ENCODE peak calls at places on chromosomes 3 and 15, in five cellular contexts. C is K562, M is A549, H is HepG2, V is GM12878. O is an unnamed sample.
A peak's percentile ranks its signal among the peaks of the same experiment; 100 is the strongest.

GRCh38 chr3:25594007-25594502 is 70.7 kb downstream of the TOP2B start:
- DNase-seq in C (peak; percentile 68), M (no peak), V (no peak), H (peak; percentile 30), O (peak; percentile 78)

GRCh38 chr3:127097009-127097350 is 96.0 kb upstream of the PRR23E start:
- DNase-seq in V (no peak), H (no peak), M (no peak), C (no peak), O (no peak)

GRCh38 chr3:43048470-43048869 is 57.4 kb downstream of the POMGNT2 start:
- DNase-seq in M (no peak), V (no peak), H (no peak), C (no peak), O (no peak)

GRCh38 chr15:100338971-100339444 is 2.8 kb downstream of the ADAMTS17 start:
- DNase-seq in V (no peak), H (peak; percentile 30), M (peak; percentile 26), C (peak; percentile 23), O (peak; percentile 89)

GRCh38 chr15:48718646-48719045 is 73.1 kb upstream of the FBN1 start:
- DNase-seq in C (peak; percentile 31), V (no peak), H (no peak), M (no peak), O (no peak)

GRCh38 chr15:60353245-60353940 is 44.4 kb downstream of the ANXA2 start:
- DNase-seq in H (no peak), C (no peak), M (no peak), V (no peak), O (no peak)

GRCh38 chr3:14906355-14906960 is 40.9 kb upstream of the NR2C2 start:
- DNase-seq in H (no peak), C (no peak), V (no peak), M (no peak), O (no peak)

GRCh38 chr3:194727435-194728128 is 41.9 kb downstream of the FAM43A start:
- DNase-seq in H (no peak), M (no peak), C (no peak), V (no peak), O (no peak)

GRCh38 chr3:122033018-122033417 is 11.0 kb upstream of the ILDR1 start:
- DNase-seq in C (no peak), H (no peak), V (no peak), M (no peak), O (no peak)

GRCh38 chr3:5252111-5252510 is 64.6 kb downstream of the EDEM1 start:
- DNase-seq in H (no peak), C (no peak), M (no peak), V (no peak), O (no peak)

GRCh38 chr3:46334911-46335478 is 18.9 kb upstream of the CCR2 start:
- DNase-seq in V (no peak), M (no peak), H (no peak), C (no peak), O (no peak)

GRCh38 chr3:129629011-129629410 is 22.5 kb upstream of the PLXND1 start:
- DNase-seq in M (no peak), C (no peak), H (no peak), V (no peak), O (no peak)

GRCh38 chr3:168288511-168289268 is 193.0 kb upstream of the GOLIM4 start:
- DNase-seq in H (no peak), V (no peak), M (no peak), C (no peak), O (peak; percentile 14)

GRCh38 chr15:66131831-66132230 is 121.7 kb downstream of the MEGF11 start:
- DNase-seq in C (no peak), H (no peak), V (no peak), M (no peak), O (no peak)

GRCh38 chr15:29089731-29090616 is 179.6 kb downstream of the NSMCE3 start:
- DNase-seq in M (no peak), V (no peak), H (no peak), C (no peak), O (peak; percentile 69)

GRCh38 chr3:149983628-149984027 is 12.9 kb upstream of the PFN2 start:
- DNase-seq in C (no peak), H (no peak), M (no peak), V (no peak), O (no peak)

GRCh38 chr3:149992416-149993058 is 21.8 kb upstream of the PFN2 start:
- DNase-seq in C (no peak), V (no peak), M (no peak), H (no peak), O (peak; percentile 71)

GRCh38 chr3:149990423-149990953 is 19.8 kb upstream of the PFN2 start:
- DNase-seq in V (no peak), M (no peak), C (no peak), H (no peak), O (no peak)

DNA sequence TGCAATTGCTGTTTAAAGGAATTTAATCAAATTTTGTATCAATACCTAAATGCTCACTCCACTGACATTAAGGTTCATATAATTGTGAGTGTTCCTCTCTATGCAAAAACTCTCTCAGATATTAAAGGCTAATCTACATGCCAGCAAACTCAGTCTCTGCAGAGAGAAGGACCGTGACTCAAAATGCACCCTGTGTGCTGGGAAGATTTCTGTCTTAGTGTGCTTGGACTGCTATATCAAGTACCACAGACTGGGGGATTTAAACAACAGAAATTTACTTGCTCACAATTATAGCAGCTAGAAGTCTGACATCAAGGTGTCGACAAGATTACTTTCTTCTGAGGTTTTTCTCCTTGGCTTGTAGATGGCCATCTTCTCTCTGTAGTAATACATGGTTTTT is 18.6 kb upstream of the PFN2 start:
- DNase-seq in H (no peak), M (no peak), C (no peak), V (no peak), O (no peak)
- TF ChIP-seq JUNB in H (no peak), M (no peak), C (no peak), V (no peak), O (no peak)

DNA sequence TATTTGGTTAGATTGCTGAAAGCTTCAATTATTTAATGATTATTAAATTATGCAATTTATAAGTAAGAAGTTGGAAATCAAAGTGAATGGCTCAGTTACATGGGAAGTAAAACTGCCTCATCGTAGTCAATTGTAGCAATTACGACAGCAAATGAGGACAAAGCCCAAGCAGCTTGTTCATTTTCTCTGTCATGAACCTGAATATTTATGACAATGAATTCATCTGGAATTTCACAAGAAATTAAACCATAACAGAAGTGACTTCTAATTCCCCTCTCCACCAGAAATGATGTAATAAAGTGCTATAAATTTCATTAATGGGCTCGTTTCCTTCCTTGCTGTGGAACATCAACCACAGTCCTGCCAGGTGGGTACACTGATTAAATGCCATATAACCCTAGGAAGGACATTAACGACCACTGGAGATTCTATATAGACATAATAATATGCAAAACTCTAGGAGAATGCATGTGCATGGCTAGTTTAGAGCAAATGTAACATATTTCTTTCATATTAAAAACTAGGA is 273.8 kb upstream of the DCBLD2 start:
- DNase-seq in H (no peak), M (no peak), V (no peak), C (no peak), O (no peak)
- TF ChIP-seq JUNB in H (no peak), M (no peak), V (no peak), C (no peak), O (no peak)

GRCh38 chr3:175426805-175427204 is 567.7 kb downstream of the NAALADL2 start:
- DNase-seq in V (no peak), C (no peak), M (no peak), H (no peak), O (no peak)
- TF ChIP-seq JUNB in V (no peak), C (no peak), M (no peak), H (no peak), O (no peak)

GRCh38 chr3:184174646-184175492 is at the start of gene AP2M1:
- DNase-seq in C (peak; percentile 86), H (peak; percentile 97), V (peak; percentile 93), M (peak; percentile 84), O (peak; percentile 99)

GRCh38 chr3:184175981-184176376 is 1.3 kb downstream of the AP2M1 start:
- DNase-seq in M (no peak), V (no peak), H (no peak), C (no peak), O (no peak)

GRCh38 chr3:184176377-184177330 is 2.0 kb downstream of the AP2M1 start:
- DNase-seq in V (no peak), H (peak; percentile 69), M (peak; percentile 64), C (peak; percentile 48), O (peak; percentile 95)

GRCh38 chr3:184174278-184174645 is 393 bp upstream of the AP2M1 start:
- DNase-seq in C (no peak), M (no peak), H (no peak), V (no peak), O (no peak)

GRCh38 chr3:184175506-184175905 is 851 bp downstream of the AP2M1 start:
- DNase-seq in M (no peak), C (no peak), V (no peak), H (no peak), O (no peak)
- TF ChIP-seq JUNB in M (no peak), C (no peak), V (no peak), H (no peak), O (no peak)

GRCh38 chr15:38389924-38390542 is 63.9 kb upstream of the FAM98B start:
- DNase-seq in M (peak; percentile 13), H (peak; percentile 58), C (peak; percentile 57), V (peak; percentile 15), O (peak; percentile 80)

DNA sequence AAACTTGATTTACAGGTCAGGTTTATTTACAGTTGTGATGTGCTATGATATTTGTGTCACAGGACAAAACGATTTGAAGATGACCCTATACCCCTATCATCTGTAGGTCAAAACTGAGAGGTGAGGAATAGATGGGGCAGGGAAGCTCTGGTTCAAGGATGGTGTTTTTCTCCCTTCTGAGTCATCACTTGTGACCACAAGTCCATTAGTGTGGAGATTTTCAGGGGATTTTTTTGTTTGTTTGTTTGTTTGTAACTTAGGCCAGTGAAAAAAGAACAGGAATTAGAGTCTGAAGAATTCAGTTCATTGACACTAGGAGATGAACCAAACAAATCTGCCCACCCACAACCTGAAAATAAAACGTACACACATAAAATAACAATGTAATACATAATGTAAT is 62.7 kb upstream of the FAM98B start:
- DNase-seq in V (no peak), C (no peak), M (no peak), H (no peak), O (no peak)
- TF ChIP-seq JUNB in V (no peak), C (no peak), M (no peak), H (no peak), O (no peak)

GRCh38 chr3:69439683-69440270 is 53.9 kb upstream of the FRMD4B start:
- DNase-seq in V (peak; percentile 16), C (no peak), H (peak; percentile 3), M (no peak), O (peak; percentile 39)
- TF ChIP-seq JUNB in V (peak; percentile 28), C (no peak), H (no peak), M (no peak), O (no peak)

GRCh38 chr3:64796597-64796996 is 108.8 kb upstream of the ADAMTS9 start:
- DNase-seq in M (no peak), C (no peak), V (no peak), H (no peak), O (no peak)
- TF ChIP-seq JUNB in M (no peak), C (no peak), V (no peak), H (no peak), O (no peak)

O was measured in GM23338.